ENCODE peak calls at places on chromosomes 16 and 17, in four cellular contexts. Z, H, C and J are unnamed samples.

GRCh38 chr17:75721463-75722011 is 278 bp downstream of the ITGB4 start:
- DNase-seq in Z (no peak), H (no peak), C (no peak), J (no peak)

GRCh38 chr17:43734376-43734775 is 24.2 kb downstream of the SOST start:
- DNase-seq in Z (no peak), H (no peak), C (peak; percentile 60), J (peak; percentile 33)

GRCh38 chr17:31074772-31075538 is 19.8 kb upstream of the NF1 start:
- DNase-seq in Z (no peak), H (no peak), C (peak; percentile 68), J (peak; percentile 43)

GRCh38 chr17:48494335-48494734 is 36.5 kb downstream of the HOXB1 start:
- DNase-seq in Z (no peak), H (no peak), C (no peak), J (no peak)

GRCh38 chr17:17724307-17724921 is 43.2 kb downstream of the RAI1 start:
- DNase-seq in Z (no peak), H (no peak), C (peak; percentile 60), J (no peak)

GRCh38 chr16:67579686-67580085 is 17.4 kb downstream of the CTCF start:
- DNase-seq in Z (no peak), H (no peak), C (no peak), J (no peak)

GRCh38 chr17:9924735-9925191 is 19.7 kb upstream of the RCVRN start:
- DNase-seq in Z (peak; percentile 11), H (peak; percentile 82), C (peak; percentile 66), J (peak; percentile 62)

GRCh38 chr17:40551091-40551873 is 14.0 kb downstream of the CCR7 start:
- DNase-seq in Z (peak; percentile 43), H (no peak), C (peak; percentile 98), J (no peak)

GRCh38 chr16:719815-720506 is 985 bp upstream of the ANTKMT start:
- DNase-seq in Z (peak; percentile 36), H (no peak), C (peak; percentile 32), J (peak; percentile 41)

GRCh38 chr17:18093616-18094408 is 6.1 kb downstream of the DRG2 start:
- DNase-seq in Z (no peak), H (no peak), C (peak; percentile 76), J (peak; percentile 67)

GRCh38 chr16:80623376-80623775 is 82.6 kb downstream of the DYNLRB2 start:
- DNase-seq in Z (no peak), H (no peak), C (peak; percentile 34), J (no peak)

GRCh38 chr17:79619636-79620206 is 8.9 kb upstream of the RBFOX3 start:
- DNase-seq in Z (no peak), H (no peak), C (no peak), J (no peak)

GRCh38 chr16:58493756-58494431 is 6.0 kb upstream of the NDRG4 start:
- DNase-seq in Z (no peak), H (no peak), C (no peak), J (no peak)

GRCh38 chr17:4142107-4142900 is 526 bp downstream of the ZZEF1 start:
- DNase-seq in Z (peak; percentile 50), H (no peak), C (peak; percentile 38), J (no peak)

GRCh38 chr17:75404739-75405364 is 626 bp downstream of the GRB2 start:
- DNase-seq in Z (peak; percentile 59), H (no peak), C (peak; percentile 49), J (no peak)